ENCODE peak calls at places on chromosomes 3 and 15, in five cellular contexts. One of them, this sample, is unnamed.

GRCh38 chr3:3800076-3800448 is 831 bp downstream of the LRRN1 start:
- DNase-seq in sigmoid colon: no peak
- DNase-seq in psoas muscle: peak
- DNase-seq in left ventricle myocardium inferior: no peak
- DNase-seq in colonic mucosa: peak
- DNase-seq in this sample: no peak

GRCh38 chr15:100628746-100629145 is 26.4 kb downstream of the ASB7 start:
- DNase-seq in left ventricle myocardium inferior: no peak
- DNase-seq in colonic mucosa: no peak
- DNase-seq in psoas muscle: no peak
- DNase-seq in sigmoid colon: no peak
- DNase-seq in this sample: no peak

GRCh38 chr3:191220908-191221307 is 21.9 kb downstream of the OSTN start:
- DNase-seq in sigmoid colon: no peak
- DNase-seq in psoas muscle: no peak
- DNase-seq in colonic mucosa: no peak
- DNase-seq in left ventricle myocardium inferior: no peak
- DNase-seq in this sample: no peak

GRCh38 chr3:42190701-42191442 is 75.1 kb downstream of the CCK start:
- DNase-seq in colonic mucosa: peak
- DNase-seq in left ventricle myocardium inferior: no peak
- DNase-seq in sigmoid colon: peak
- DNase-seq in psoas muscle: no peak
- DNase-seq in this sample: no peak

GRCh38 chr15:56371495-56372147 is 6.4 kb downstream of the TEX9 start:
- DNase-seq in sigmoid colon: no peak
- DNase-seq in left ventricle myocardium inferior: no peak
- DNase-seq in colonic mucosa: no peak
- DNase-seq in psoas muscle: no peak
- DNase-seq in this sample: no peak

GRCh38 chr3:5055352-5056004 is 66.6 kb upstream of the ARL8B start:
- DNase-seq in psoas muscle: no peak
- DNase-seq in colonic mucosa: no peak
- DNase-seq in left ventricle myocardium inferior: no peak
- DNase-seq in sigmoid colon: peak
- DNase-seq in this sample: no peak

GRCh38 chr3:10011644-10012043 is 14.6 kb upstream of the FANCD2 start:
- DNase-seq in left ventricle myocardium inferior: no peak
- DNase-seq in psoas muscle: peak
- DNase-seq in colonic mucosa: no peak
- DNase-seq in sigmoid colon: no peak
- DNase-seq in this sample: peak

GRCh38 chr3:188299713-188300112 is 145.8 kb downstream of the LPP start:
- DNase-seq in left ventricle myocardium inferior: no peak
- DNase-seq in colonic mucosa: no peak
- DNase-seq in sigmoid colon: no peak
- DNase-seq in psoas muscle: no peak
- DNase-seq in this sample: no peak

GRCh38 chr3:51800758-51801140 is 21.7 kb upstream of the IQCF6 start:
- DNase-seq in left ventricle myocardium inferior: no peak
- DNase-seq in sigmoid colon: no peak
- DNase-seq in psoas muscle: no peak
- DNase-seq in colonic mucosa: no peak
- DNase-seq in this sample: no peak

GRCh38 chr3:32451049-32451659 is 51.5 kb downstream of the CMTM6 start:
- DNase-seq in psoas muscle: no peak
- DNase-seq in sigmoid colon: no peak
- DNase-seq in colonic mucosa: no peak
- DNase-seq in left ventricle myocardium inferior: no peak
- DNase-seq in this sample: no peak

GRCh38 chr3:120497318-120497717 is 46.5 kb upstream of the FSTL1 start:
- DNase-seq in psoas muscle: no peak
- DNase-seq in colonic mucosa: no peak
- DNase-seq in sigmoid colon: no peak
- DNase-seq in left ventricle myocardium inferior: no peak
- DNase-seq in this sample: no peak

GRCh38 chr3:195453236-195453635 is 10.4 kb upstream of the ACAP2 start:
- DNase-seq in colonic mucosa: no peak
- DNase-seq in psoas muscle: no peak
- DNase-seq in left ventricle myocardium inferior: no peak
- DNase-seq in sigmoid colon: no peak
- DNase-seq in this sample: no peak

GRCh38 chr3:66261318-66261717 is 40.5 kb downstream of the SLC25A26 start:
- DNase-seq in left ventricle myocardium inferior: no peak
- DNase-seq in psoas muscle: no peak
- DNase-seq in colonic mucosa: no peak
- DNase-seq in sigmoid colon: no peak
- DNase-seq in this sample: no peak

GRCh38 chr15:67827561-67828378 is 2.5 kb downstream of the SKOR1 start:
- DNase-seq in psoas muscle: peak
- DNase-seq in left ventricle myocardium inferior: no peak
- DNase-seq in sigmoid colon: no peak
- DNase-seq in colonic mucosa: no peak
- DNase-seq in this sample: no peak

GRCh38 chr3:79005084-79005483 is 762.7 kb downstream of the ROBO1 start:
- DNase-seq in sigmoid colon: no peak
- DNase-seq in colonic mucosa: no peak
- DNase-seq in psoas muscle: no peak
- DNase-seq in left ventricle myocardium inferior: no peak
- DNase-seq in this sample: no peak

GRCh38 chr15:29094711-29095110 is 174.9 kb downstream of the NSMCE3 start:
- DNase-seq in colonic mucosa: no peak
- DNase-seq in psoas muscle: no peak
- DNase-seq in left ventricle myocardium inferior: no peak
- DNase-seq in sigmoid colon: no peak
- DNase-seq in this sample: no peak

GRCh38 chr3:57983734-57984518 is 24.3 kb upstream of the FLNB start:
- DNase-seq in psoas muscle: peak
- DNase-seq in left ventricle myocardium inferior: peak
- DNase-seq in colonic mucosa: peak
- DNase-seq in sigmoid colon: peak
- DNase-seq in this sample: no peak

GRCh38 chr3:115396801-115397200 is 226.5 kb upstream of the GAP43 start:
- DNase-seq in psoas muscle: no peak
- DNase-seq in left ventricle myocardium inferior: no peak
- DNase-seq in colonic mucosa: no peak
- DNase-seq in sigmoid colon: no peak
- DNase-seq in this sample: no peak

GRCh38 chr3:147371771-147372340 is 34.5 kb downstream of the ZIC4 start:
- DNase-seq in psoas muscle: no peak
- DNase-seq in sigmoid colon: no peak
- DNase-seq in left ventricle myocardium inferior: no peak
- DNase-seq in colonic mucosa: no peak
- DNase-seq in this sample: no peak

GRCh38 chr3:32177702-32178198 is 60.7 kb upstream of the CMTM8 start:
- DNase-seq in colonic mucosa: peak
- DNase-seq in left ventricle myocardium inferior: no peak
- DNase-seq in psoas muscle: no peak
- DNase-seq in sigmoid colon: no peak
- DNase-seq in this sample: no peak

GRCh38 chr3:195128255-195129071 is 142.5 kb downstream of the XXYLT1 start:
- DNase-seq in sigmoid colon: no peak
- DNase-seq in psoas muscle: no peak
- DNase-seq in colonic mucosa: no peak
- DNase-seq in left ventricle myocardium inferior: no peak
- DNase-seq in this sample: no peak

GRCh38 chr3:183895296-183895695 is 10.6 kb upstream of the PARL start:
- DNase-seq in left ventricle myocardium inferior: no peak
- DNase-seq in colonic mucosa: no peak
- DNase-seq in psoas muscle: no peak
- DNase-seq in sigmoid colon: no peak
- DNase-seq in this sample: no peak

GRCh38 chr15:89081878-89082277 is 6.4 kb upstream of the ABHD2 start:
- DNase-seq in colonic mucosa: no peak
- DNase-seq in psoas muscle: no peak
- DNase-seq in sigmoid colon: no peak
- DNase-seq in left ventricle myocardium inferior: no peak
- DNase-seq in this sample: no peak
- TF ChIP-seq CTCF in colonic mucosa: no peak
- TF ChIP-seq CTCF in psoas muscle: no peak
- TF ChIP-seq CTCF in sigmoid colon: no peak
- TF ChIP-seq CTCF in left ventricle myocardium inferior: no peak
- TF ChIP-seq CTCF in this sample: no peak

GRCh38 chr15:64792282-64792681 is 16.9 kb upstream of the RBPMS2 start:
- DNase-seq in psoas muscle: no peak
- DNase-seq in left ventricle myocardium inferior: no peak
- DNase-seq in colonic mucosa: no peak
- DNase-seq in sigmoid colon: no peak
- DNase-seq in this sample: no peak
- H3K27ac ChIP-seq in psoas muscle: no peak
- H3K27ac ChIP-seq in left ventricle myocardium inferior: no peak
- H3K27ac ChIP-seq in colonic mucosa: no peak
- H3K27ac ChIP-seq in sigmoid colon: no peak
- H3K27ac ChIP-seq in this sample: no peak

GRCh38 chr15:70320077-70320830 is 222.5 kb upstream of the TLE3 start:
- DNase-seq in colonic mucosa: no peak
- DNase-seq in left ventricle myocardium inferior: no peak
- DNase-seq in sigmoid colon: no peak
- DNase-seq in psoas muscle: no peak
- DNase-seq in this sample: no peak

GRCh38 chr15:70316059-70316600 is 218.4 kb upstream of the TLE3 start:
- DNase-seq in sigmoid colon: no peak
- DNase-seq in left ventricle myocardium inferior: no peak
- DNase-seq in psoas muscle: no peak
- DNase-seq in colonic mucosa: peak
- DNase-seq in this sample: no peak

GRCh38 chr15:70318996-70319465 is 221.3 kb upstream of the TLE3 start:
- DNase-seq in left ventricle myocardium inferior: no peak
- DNase-seq in psoas muscle: peak
- DNase-seq in sigmoid colon: peak
- DNase-seq in colonic mucosa: no peak
- DNase-seq in this sample: no peak

GRCh38 chr15:70319466-70319865 is 221.7 kb upstream of the TLE3 start:
- DNase-seq in left ventricle myocardium inferior: no peak
- DNase-seq in sigmoid colon: no peak
- DNase-seq in psoas muscle: no peak
- DNase-seq in colonic mucosa: no peak
- DNase-seq in this sample: no peak

DNA sequence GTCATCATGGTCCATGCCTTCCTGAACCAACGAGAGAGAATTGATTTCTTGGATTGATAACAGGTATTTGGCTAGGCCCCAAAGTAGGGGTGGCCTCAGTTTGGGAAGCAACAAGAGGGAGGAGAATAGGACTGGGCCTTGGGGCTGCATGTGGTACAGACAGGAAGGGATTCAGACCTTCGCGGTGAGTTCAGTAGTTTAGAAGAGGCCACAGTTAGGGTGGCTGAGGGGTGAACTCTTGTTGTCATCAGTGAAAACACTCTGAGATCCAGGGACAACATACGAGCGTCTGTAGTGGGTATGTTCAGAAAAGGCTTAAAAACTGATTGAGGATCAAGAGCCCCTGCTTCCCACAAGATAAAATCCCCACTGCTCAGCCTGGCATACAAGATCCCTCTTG is 220.9 kb upstream of the TLE3 start:
- DNase-seq in colonic mucosa: no peak
- DNase-seq in left ventricle myocardium inferior: no peak
- DNase-seq in psoas muscle: no peak
- DNase-seq in sigmoid colon: no peak
- DNase-seq in this sample: no peak
- H3K4me3 ChIP-seq in colonic mucosa: no peak
- H3K4me3 ChIP-seq in left ventricle myocardium inferior: no peak
- H3K4me3 ChIP-seq in psoas muscle: no peak
- H3K4me3 ChIP-seq in sigmoid colon: no peak
- H3K4me3 ChIP-seq in this sample: no peak

GRCh38 chr3:118886708-118887107 is 147.9 kb downstream of the IGSF11 start:
- DNase-seq in psoas muscle: no peak
- DNase-seq in sigmoid colon: no peak
- DNase-seq in left ventricle myocardium inferior: no peak
- DNase-seq in colonic mucosa: no peak
- DNase-seq in this sample: no peak

GRCh38 chr3:118890186-118890585 is 144.5 kb downstream of the IGSF11 start:
- DNase-seq in sigmoid colon: no peak
- DNase-seq in left ventricle myocardium inferior: no peak
- DNase-seq in colonic mucosa: no peak
- DNase-seq in psoas muscle: no peak
- DNase-seq in this sample: no peak

GRCh38 chr3:118889691-118890090 is 145.0 kb downstream of the IGSF11 start:
- DNase-seq in left ventricle myocardium inferior: no peak
- DNase-seq in colonic mucosa: no peak
- DNase-seq in psoas muscle: no peak
- DNase-seq in sigmoid colon: no peak
- DNase-seq in this sample: no peak

GRCh38 chr3:118882353-118882947 is 152.2 kb downstream of the IGSF11 start:
- DNase-seq in sigmoid colon: peak
- DNase-seq in left ventricle myocardium inferior: peak
- DNase-seq in psoas muscle: peak
- DNase-seq in colonic mucosa: peak
- DNase-seq in this sample: no peak

GRCh38 chr3:118884748-118885206 is 149.9 kb downstream of the IGSF11 start:
- DNase-seq in sigmoid colon: no peak
- DNase-seq in left ventricle myocardium inferior: peak
- DNase-seq in colonic mucosa: peak
- DNase-seq in psoas muscle: peak
- DNase-seq in this sample: no peak
- TF ChIP-seq CTCF in sigmoid colon: peak
- TF ChIP-seq CTCF in left ventricle myocardium inferior: peak
- TF ChIP-seq CTCF in colonic mucosa: peak
- TF ChIP-seq CTCF in psoas muscle: peak
- TF ChIP-seq CTCF in this sample: peak

DNA sequence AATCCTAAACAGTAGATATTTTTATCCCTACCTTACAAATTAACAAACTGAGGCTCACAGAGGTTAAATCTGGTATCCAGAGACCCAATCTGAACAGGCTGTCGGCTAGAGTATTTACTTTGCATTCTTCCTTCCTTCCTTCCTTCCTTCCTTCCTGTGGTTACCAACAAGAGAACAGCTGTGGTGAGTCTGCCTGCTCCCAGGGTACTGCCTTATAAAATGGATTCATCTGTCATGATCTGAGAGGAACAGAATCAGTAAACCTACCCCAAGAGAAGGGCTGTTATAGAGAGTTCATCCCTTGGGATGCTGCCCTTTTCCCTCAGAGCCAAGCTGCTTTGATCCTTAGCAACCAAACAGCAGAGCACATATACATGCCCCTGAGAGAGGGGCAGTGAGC is 3.6 kb downstream of the GADL1 start:
- DNase-seq in psoas muscle: no peak
- DNase-seq in left ventricle myocardium inferior: no peak
- DNase-seq in colonic mucosa: no peak
- DNase-seq in sigmoid colon: no peak
- DNase-seq in this sample: no peak
- H3K27ac ChIP-seq in psoas muscle: no peak
- H3K27ac ChIP-seq in left ventricle myocardium inferior: no peak
- H3K27ac ChIP-seq in colonic mucosa: no peak
- H3K27ac ChIP-seq in sigmoid colon: no peak
- H3K27ac ChIP-seq in this sample: no peak